ENCODE peak calls at places on chromosomes 5 and 9, in nine cellular contexts. I is stimulated activated naive CD8-positive, alpha-beta T cell treated with anti-CD3 and anti-CD28 coated beads, Interleukin-15, amount 100 ng/mL, for 72 hours; Y is activated CD4-positive, alpha-beta T cell treated with anti-CD3 and anti-CD28 coated beads, Interleukin-2, amount 50 U/mL, for 4 hours; Z is astrocyte of the spinal cord; T is hippocampal formation; G is WTC11; O is NCI-H1436; N is HCEC 1CT; U is mucosa of gallbladder. P is an unnamed sample.

GRCh38 chr5:32027093-32027716 is 146.9 kb downstream of the GOLPH3 start:
- DNase-seq in I (no peak), Y (no peak), Z (no peak), T (peak), G (no peak), O (no peak), N (peak), U (no peak), P (no peak)

GRCh38 chr9:98430535-98430934 is 175.1 kb upstream of the TBC1D2 start:
- DNase-seq in I (no peak), Y (no peak), Z (no peak), T (peak), G (no peak), O (no peak), N (peak), U (peak), P (no peak)

GRCh38 chr9:93187574-93187973 is 3.6 kb downstream of the WNK2 start:
- DNase-seq in I (no peak), Y (no peak), Z (no peak), T (no peak), G (no peak), O (no peak), N (no peak), U (no peak), P (no peak)

GRCh38 chr5:123819818-123820217 is 307.8 kb downstream of the CSNK1G3 start:
- DNase-seq in I (no peak), Y (no peak), Z (peak), T (no peak), G (no peak), O (no peak), N (peak), U (no peak), P (no peak)

GRCh38 chr9:93810028-93810971 is 144.9 kb downstream of the BARX1 start:
- DNase-seq in I (no peak), Y (no peak), Z (no peak), T (no peak), G (peak), O (no peak), N (no peak), U (no peak), P (no peak)

GRCh38 chr9:94639996-94640376 is 668 bp upstream of the FBP1 start:
- DNase-seq in I (no peak), Y (no peak), Z (no peak), T (no peak), G (peak), O (no peak), N (no peak), U (no peak), P (no peak)

GRCh38 chr5:154087260-154087659 is 48.5 kb downstream of the MFAP3 start:
- DNase-seq in I (no peak), Y (no peak), Z (peak), T (no peak), G (no peak), O (no peak), N (peak), U (no peak), P (peak)

GRCh38 chr9:124309665-124310064 is 51.9 kb downstream of the NEK6 start:
- DNase-seq in I (no peak), Y (no peak), Z (peak), T (no peak), G (no peak), O (no peak), N (peak), U (no peak), P (no peak)

GRCh38 chr5:59648038-59648831 is 245.3 kb downstream of the PDE4D start:
- DNase-seq in I (no peak), Y (no peak), Z (no peak), T (no peak), G (no peak), O (no peak), N (no peak), U (no peak), P (no peak)

GRCh38 chr9:121376214-121376830 is 6.3 kb upstream of the STOM start:
- DNase-seq in I (no peak), Y (no peak), Z (peak), T (no peak), G (no peak), O (no peak), N (peak), U (no peak), P (no peak)

GRCh38 chr5:1184163-1184470 is 17.3 kb upstream of the SLC6A19 start:
- DNase-seq in I (no peak), Y (no peak), Z (no peak), T (no peak), G (no peak), O (no peak), N (no peak), U (no peak), P (no peak)

GRCh38 chr9:83444110-83444509 is 94.1 kb downstream of the FRMD3 start:
- DNase-seq in I (no peak), Y (no peak), Z (peak), T (no peak), G (no peak), O (no peak), N (no peak), U (no peak), P (no peak)

GRCh38 chr9:113907282-113907681 is 31.2 kb downstream of the ZNF618 start:
- DNase-seq in I (no peak), Y (no peak), Z (no peak), T (no peak), G (no peak), O (no peak), N (no peak), U (no peak), P (no peak)

GRCh38 chr9:130707225-130707976 is 13.8 kb downstream of the EXOSC2 start:
- DNase-seq in I (peak), Y (peak), Z (peak), T (peak), G (peak), O (peak), N (peak), U (peak), P (peak)

GRCh38 chr5:41785061-41785460 is 85.2 kb downstream of the OXCT1 start:
- DNase-seq in I (no peak), Y (no peak), Z (no peak), T (no peak), G (no peak), O (no peak), N (no peak), U (no peak), P (no peak)

GRCh38 chr5:56415356-56415765 is 182.2 kb upstream of the ANKRD55 start:
- DNase-seq in I (no peak), Y (no peak), Z (peak), T (peak), G (no peak), O (no peak), N (peak), U (peak), P (no peak)

GRCh38 chr9:112042244-112042638 is 132.9 kb downstream of the SUSD1 start:
- DNase-seq in I (no peak), Y (no peak), Z (no peak), T (no peak), G (no peak), O (no peak), N (no peak), U (no peak), P (no peak)

GRCh38 chr5:126544087-126544740 is 50.8 kb downstream of the ALDH7A1 start:
- DNase-seq in I (peak), Y (peak), Z (no peak), T (no peak), G (peak), O (no peak), N (peak), U (peak), P (no peak)

GRCh38 chr9:78552802-78553201 is 255.9 kb downstream of the PSAT1 start:
- DNase-seq in I (no peak), Y (no peak), Z (no peak), T (no peak), G (no peak), O (no peak), N (no peak), U (no peak), P (no peak)

GRCh38 chr9:105385372-105385985 is 62.4 kb upstream of the FSD1L start:
- DNase-seq in I (peak), Y (peak), Z (peak), T (no peak), G (no peak), O (no peak), N (no peak), U (peak), P (no peak)

GRCh38 chr5:151906246-151906645 is 18.4 kb downstream of the GLRA1 start:
- DNase-seq in I (no peak), Y (no peak), Z (no peak), T (no peak), G (no peak), O (no peak), N (peak), U (no peak), P (peak)

GRCh38 chr5:148507644-148508043 is 123.9 kb downstream of the FBXO38 start:
- DNase-seq in I (no peak), Y (no peak), Z (no peak), T (no peak), G (no peak), O (no peak), N (no peak), U (no peak), P (no peak)

GRCh38 chr5:61817472-61818326 is 485.6 kb downstream of the ZSWIM6 start:
- DNase-seq in I (no peak), Y (no peak), Z (peak), T (peak), G (peak), O (no peak), N (peak), U (peak), P (no peak)

GRCh38 chr5:53326420-53327153 is 153.8 kb upstream of the FST start:
- DNase-seq in I (no peak), Y (no peak), Z (no peak), T (no peak), G (no peak), O (no peak), N (no peak), U (no peak), P (no peak)

GRCh38 chr9:127776195-127776918 is 2.1 kb downstream of the SH2D3C start:
- DNase-seq in I (peak), Y (peak), Z (no peak), T (no peak), G (peak), O (no peak), N (no peak), U (no peak), P (no peak)

GRCh38 chr5:83294246-83294645 is 177.3 kb upstream of the VCAN start:
- DNase-seq in I (no peak), Y (no peak), Z (no peak), T (no peak), G (no peak), O (no peak), N (peak), U (no peak), P (no peak)

GRCh38 chr5:132725745-132726144 is 11.6 kb downstream of the KIF3A start:
- DNase-seq in I (no peak), Y (no peak), Z (no peak), T (no peak), G (no peak), O (no peak), N (no peak), U (no peak), P (no peak)

GRCh38 chr5:103122242-103122641 is 2.1 kb downstream of the PPIP5K2 start:
- DNase-seq in I (no peak), Y (no peak), Z (no peak), T (no peak), G (no peak), O (no peak), N (no peak), U (no peak), P (no peak)

GRCh38 chr9:121200346-121200745 is 1.3 kb downstream of the RAB14 start:
- DNase-seq in I (no peak), Y (no peak), Z (no peak), T (no peak), G (no peak), O (no peak), N (no peak), U (no peak), P (no peak)